ENCODE peak calls at places on chromosomes 12 and 14, in five cellular contexts. One of them, this sample, is unnamed.

GRCh38 chr14:54175298-54175942 is 218.8 kb upstream of the BMP4 start:
- DNase-seq in GM12878: peak
- DNase-seq in OCI-LY7: peak
- DNase-seq in coronary artery: no peak
- DNase-seq in cardiac fibroblast: peak
- DNase-seq in this sample: peak

GRCh38 chr14:95460647-95461478 is 55.6 kb downstream of the SYNE3 start:
- DNase-seq in GM12878: no peak
- DNase-seq in coronary artery: no peak
- DNase-seq in OCI-LY7: no peak
- DNase-seq in cardiac fibroblast: peak
- DNase-seq in this sample: peak

GRCh38 chr12:131620520-131620919 is 90.4 kb upstream of the SFSWAP start:
- DNase-seq in GM12878: no peak
- DNase-seq in coronary artery: no peak
- DNase-seq in cardiac fibroblast: no peak
- DNase-seq in OCI-LY7: peak
- DNase-seq in this sample: no peak

GRCh38 chr14:92615451-92615850 is 101.9 kb downstream of the RIN3 start:
- DNase-seq in coronary artery: no peak
- DNase-seq in OCI-LY7: no peak
- DNase-seq in GM12878: peak
- DNase-seq in cardiac fibroblast: no peak
- DNase-seq in this sample: no peak

GRCh38 chr14:79137836-79138235 is 967.7 kb downstream of the NRXN3 start:
- DNase-seq in cardiac fibroblast: no peak
- DNase-seq in OCI-LY7: no peak
- DNase-seq in GM12878: no peak
- DNase-seq in coronary artery: no peak
- DNase-seq in this sample: no peak

GRCh38 chr14:70731447-70732239 is 77.7 kb downstream of the MAP3K9 start:
- DNase-seq in OCI-LY7: no peak
- DNase-seq in GM12878: no peak
- DNase-seq in cardiac fibroblast: no peak
- DNase-seq in coronary artery: no peak
- DNase-seq in this sample: no peak

GRCh38 chr14:105496831-105497591 is 6.0 kb downstream of the TEDC1 start:
- DNase-seq in coronary artery: peak
- DNase-seq in cardiac fibroblast: no peak
- DNase-seq in GM12878: no peak
- DNase-seq in OCI-LY7: no peak
- DNase-seq in this sample: no peak

GRCh38 chr12:57744194-57744776 is 554 bp upstream of the TSPAN31 start:
- DNase-seq in GM12878: peak
- DNase-seq in OCI-LY7: peak
- DNase-seq in cardiac fibroblast: peak
- DNase-seq in coronary artery: peak
- DNase-seq in this sample: no peak

GRCh38 chr14:21543426-21544350 is 17.5 kb upstream of the SALL2 start:
- DNase-seq in cardiac fibroblast: no peak
- DNase-seq in coronary artery: no peak
- DNase-seq in GM12878: no peak
- DNase-seq in OCI-LY7: peak
- DNase-seq in this sample: no peak

GRCh38 chr14:53358166-53358565 is 205.0 kb upstream of the DDHD1 start:
- DNase-seq in OCI-LY7: no peak
- DNase-seq in coronary artery: no peak
- DNase-seq in cardiac fibroblast: no peak
- DNase-seq in GM12878: no peak
- DNase-seq in this sample: no peak

GRCh38 chr14:23653046-23653445 is 16.9 kb downstream of the DHRS2 start:
- DNase-seq in coronary artery: no peak
- DNase-seq in OCI-LY7: no peak
- DNase-seq in GM12878: no peak
- DNase-seq in cardiac fibroblast: no peak
- DNase-seq in this sample: no peak

GRCh38 chr12:70590051-70590450 is 47.2 kb downstream of the PTPRB start:
- DNase-seq in cardiac fibroblast: peak
- DNase-seq in coronary artery: no peak
- DNase-seq in OCI-LY7: peak
- DNase-seq in GM12878: no peak
- DNase-seq in this sample: peak

GRCh38 chr14:29243355-29243754 is 476.8 kb downstream of the FOXG1 start:
- DNase-seq in coronary artery: no peak
- DNase-seq in GM12878: no peak
- DNase-seq in OCI-LY7: no peak
- DNase-seq in cardiac fibroblast: peak
- DNase-seq in this sample: peak

GRCh38 chr14:100882991-100883788 is 20.3 kb downstream of the RTL1 start:
- DNase-seq in GM12878: no peak
- DNase-seq in coronary artery: no peak
- DNase-seq in OCI-LY7: no peak
- DNase-seq in cardiac fibroblast: no peak
- DNase-seq in this sample: no peak

GRCh38 chr12:69534389-69534822 is 50.9 kb upstream of the CCT2 start:
- DNase-seq in cardiac fibroblast: peak
- DNase-seq in coronary artery: peak
- DNase-seq in OCI-LY7: no peak
- DNase-seq in GM12878: peak
- DNase-seq in this sample: peak

GRCh38 chr12:124321556-124322270 is 26.8 kb downstream of the RFLNA start:
- DNase-seq in OCI-LY7: no peak
- DNase-seq in GM12878: no peak
- DNase-seq in cardiac fibroblast: peak
- DNase-seq in coronary artery: no peak
- DNase-seq in this sample: peak

GRCh38 chr14:90491221-90491867 is 94.5 kb downstream of the CALM1 start:
- DNase-seq in coronary artery: peak
- DNase-seq in cardiac fibroblast: peak
- DNase-seq in OCI-LY7: no peak
- DNase-seq in GM12878: no peak
- DNase-seq in this sample: peak

DNA sequence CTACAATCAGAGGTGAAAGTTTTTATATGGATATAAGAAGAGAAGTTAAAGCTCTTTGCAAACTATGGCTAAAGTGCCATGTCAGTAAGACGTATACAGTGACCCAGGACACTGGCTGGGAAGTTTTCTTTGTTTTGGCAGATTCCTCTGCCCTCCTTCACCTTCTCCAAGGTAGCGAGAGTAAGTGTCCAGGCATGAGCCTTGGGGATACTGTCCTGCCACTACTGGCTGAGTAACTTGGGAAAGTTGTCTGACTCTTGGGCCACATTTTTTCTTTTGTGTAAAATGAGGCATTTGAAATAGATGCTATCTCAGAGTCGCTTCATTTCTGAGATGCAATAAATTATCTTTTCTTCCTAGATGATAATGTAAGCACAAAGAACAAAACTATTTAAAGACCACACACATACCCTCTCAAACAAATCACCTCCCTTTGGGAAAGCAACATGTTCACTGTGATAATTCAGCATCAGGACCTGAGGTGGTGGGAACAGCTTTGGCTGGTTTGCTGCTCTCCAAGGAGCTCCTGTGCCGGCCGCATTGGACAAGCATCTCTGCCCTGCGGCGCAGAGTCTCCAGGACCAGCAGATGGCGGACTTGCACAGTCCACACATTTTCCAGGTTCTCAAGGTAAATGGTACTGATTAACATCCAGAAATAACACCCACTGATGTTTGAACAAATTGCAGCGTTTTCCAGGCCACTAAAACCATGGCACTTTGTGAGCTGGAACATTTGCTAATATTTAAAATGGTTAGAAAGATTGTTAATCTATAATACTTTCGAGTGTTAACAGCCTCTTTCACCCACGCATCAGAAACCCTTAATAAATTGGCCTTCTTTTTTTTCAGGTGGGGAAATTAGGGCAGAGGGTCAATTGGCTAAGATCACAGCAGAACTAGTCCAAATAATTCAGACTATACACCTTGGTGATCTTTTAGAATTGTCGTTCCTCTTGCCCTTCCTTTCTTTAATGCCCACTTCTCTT is 106.2 kb downstream of the PTCSC3 start:
- DNase-seq in GM12878: no peak
- DNase-seq in OCI-LY7: peak
- DNase-seq in coronary artery: no peak
- DNase-seq in cardiac fibroblast: peak
- DNase-seq in this sample: peak
- TF ChIP-seq CTCF in GM12878: peak
- TF ChIP-seq CTCF in OCI-LY7: peak
- TF ChIP-seq CTCF in coronary artery: no peak
- TF ChIP-seq CTCF in cardiac fibroblast: peak
- TF ChIP-seq CTCF in this sample: peak

DNA sequence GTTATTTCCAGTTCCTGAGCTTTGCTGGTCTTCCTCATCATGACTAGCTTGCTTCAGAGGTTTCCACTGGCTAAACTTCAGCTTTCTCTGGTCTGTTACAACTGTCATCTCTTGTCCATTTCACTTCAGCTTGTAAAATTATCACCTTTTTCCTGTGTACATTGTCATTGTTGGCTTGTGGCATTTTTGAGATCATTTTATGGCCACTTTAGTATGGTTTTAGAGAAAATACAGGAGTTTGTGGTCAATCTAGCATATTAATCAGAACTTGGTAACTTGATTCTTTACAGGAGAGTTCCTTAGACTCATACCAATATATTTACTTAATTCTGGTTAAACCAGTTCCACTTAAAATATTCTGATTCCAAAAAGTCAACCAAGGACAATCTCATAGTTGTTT is 235.9 kb upstream of the KITLG start:
- DNase-seq in coronary artery: no peak
- DNase-seq in GM12878: no peak
- DNase-seq in cardiac fibroblast: no peak
- DNase-seq in OCI-LY7: no peak
- DNase-seq in this sample: peak
- H3K4me3 ChIP-seq in coronary artery: peak
- H3K4me3 ChIP-seq in GM12878: no peak
- H3K4me3 ChIP-seq in cardiac fibroblast: no peak
- H3K4me3 ChIP-seq in OCI-LY7: no peak
- H3K4me3 ChIP-seq in this sample: no peak

GRCh38 chr12:98002887-98003493 is 512.4 kb upstream of the TMPO start:
- DNase-seq in coronary artery: no peak
- DNase-seq in cardiac fibroblast: peak
- DNase-seq in GM12878: no peak
- DNase-seq in OCI-LY7: peak
- DNase-seq in this sample: peak
- TF ChIP-seq CTCF in coronary artery: no peak
- TF ChIP-seq CTCF in cardiac fibroblast: peak
- TF ChIP-seq CTCF in GM12878: peak
- TF ChIP-seq CTCF in OCI-LY7: peak
- TF ChIP-seq CTCF in this sample: peak

DNA sequence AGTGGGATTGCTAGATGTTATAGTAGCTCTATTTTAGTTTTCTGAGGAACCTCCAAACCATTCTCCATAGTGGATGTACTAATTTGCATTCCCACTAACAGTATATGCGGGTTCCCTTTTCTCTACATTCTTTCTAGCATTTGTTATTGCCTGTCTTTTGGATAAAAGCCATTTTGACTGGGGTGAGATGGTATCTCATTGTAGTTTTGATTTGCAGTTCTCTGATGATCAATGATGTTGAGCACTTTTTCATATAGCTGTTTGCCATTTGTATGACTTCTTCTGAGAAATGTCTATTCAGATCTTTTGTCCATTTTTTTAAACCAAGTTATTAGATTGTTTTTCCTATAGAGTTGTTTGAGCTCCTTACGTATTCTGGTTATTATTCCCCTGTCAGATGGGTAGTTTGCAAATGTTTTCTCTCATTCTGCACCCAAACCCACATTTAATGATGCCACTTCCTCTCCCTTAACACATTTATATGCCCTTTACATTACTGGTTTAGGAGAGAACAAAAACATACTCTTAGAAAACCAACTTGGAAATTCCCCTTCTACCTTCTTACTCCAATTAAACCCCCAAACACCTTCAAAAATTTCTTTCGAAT is 48.2 kb downstream of the NELL2 start:
- DNase-seq in cardiac fibroblast: no peak
- DNase-seq in OCI-LY7: no peak
- DNase-seq in coronary artery: no peak
- DNase-seq in GM12878: no peak
- DNase-seq in this sample: no peak
- H3K4me3 ChIP-seq in cardiac fibroblast: no peak
- H3K4me3 ChIP-seq in OCI-LY7: no peak
- H3K4me3 ChIP-seq in coronary artery: no peak
- H3K4me3 ChIP-seq in GM12878: no peak
- H3K4me3 ChIP-seq in this sample: no peak

This sample was measured in astrocyte of the spinal cord.